ENCODE peak calls at places on chromosomes 12 and 14, in four cellular contexts. W, M, T and Y are unnamed samples.

GRCh38 chr14:45699451-45699850 is 446.4 kb upstream of the MIS18BP1 start:
- DNase-seq in W (no peak), M (no peak), T (no peak), Y (no peak)

GRCh38 chr12:958449-959123 is 9.1 kb upstream of the RAD52 start:
- DNase-seq in W (peak), M (peak), T (no peak), Y (no peak)

GRCh38 chr14:31204593-31205534 is 2.7 kb downstream of the HECTD1 start:
- DNase-seq in W (no peak), M (no peak), T (no peak), Y (no peak)

GRCh38 chr12:69898236-69898635 is 73.2 kb downstream of the MYRFL start:
- DNase-seq in W (no peak), M (no peak), T (no peak), Y (peak)

GRCh38 chr12:124500232-124501079 is 67.0 kb downstream of the NCOR2 start:
- DNase-seq in W (no peak), M (peak), T (no peak), Y (peak)

GRCh38 chr14:35940291-35940690 is 114.2 kb downstream of the BRMS1L start:
- DNase-seq in W (no peak), M (no peak), T (no peak), Y (no peak)

GRCh38 chr12:124172646-124173045 is 122.2 kb upstream of the RFLNA start:
- DNase-seq in W (no peak), M (peak), T (peak), Y (peak)

GRCh38 chr12:119615518-119616475 is 22.2 kb downstream of the TMEM233 start:
- DNase-seq in W (no peak), M (no peak), T (no peak), Y (no peak)

GRCh38 chr12:41188841-41189394 is 798 bp downstream of the PDZRN4 start:
- DNase-seq in W (no peak), M (no peak), T (no peak), Y (peak)

GRCh38 chr12:89183985-89184435 is 168.3 kb downstream of the DUSP6 start:
- DNase-seq in W (no peak), M (peak), T (peak), Y (no peak)

GRCh38 chr12:953776-954175 is 4.3 kb upstream of the RAD52 start:
- DNase-seq in W (no peak), M (peak), T (peak), Y (peak)

GRCh38 chr12:11798856-11799530 is 149.5 kb downstream of the ETV6 start:
- DNase-seq in W (peak), M (peak), T (no peak), Y (peak)

GRCh38 chr12:11797317-11797913 is 147.9 kb downstream of the ETV6 start:
- DNase-seq in W (no peak), M (no peak), T (peak), Y (no peak)

GRCh38 chr12:131482199-131482598 is 228.7 kb upstream of the SFSWAP start:
- DNase-seq in W (no peak), M (no peak), T (no peak), Y (no peak)

GRCh38 chr14:89845346-89845745 is 109.2 kb downstream of the EFCAB11 start:
- DNase-seq in W (no peak), M (peak), T (peak), Y (no peak)

GRCh38 chr12:108282160-108282559 is 57.0 kb downstream of the CMKLR1 start:
- DNase-seq in W (no peak), M (no peak), T (no peak), Y (no peak)

GRCh38 chr12:126432780-126433179 is 1367.5 kb downstream of the AACS start:
- DNase-seq in W (no peak), M (no peak), T (peak), Y (no peak)

GRCh38 chr12:27305673-27306504 is 26.7 kb upstream of the BMAL2 start:
- DNase-seq in W (peak), M (peak), T (peak), Y (no peak)

GRCh38 chr14:105473677-105474477 is 744 bp upstream of the CRIP2 start:
- DNase-seq in W (no peak), M (peak), T (peak), Y (no peak)

DNA sequence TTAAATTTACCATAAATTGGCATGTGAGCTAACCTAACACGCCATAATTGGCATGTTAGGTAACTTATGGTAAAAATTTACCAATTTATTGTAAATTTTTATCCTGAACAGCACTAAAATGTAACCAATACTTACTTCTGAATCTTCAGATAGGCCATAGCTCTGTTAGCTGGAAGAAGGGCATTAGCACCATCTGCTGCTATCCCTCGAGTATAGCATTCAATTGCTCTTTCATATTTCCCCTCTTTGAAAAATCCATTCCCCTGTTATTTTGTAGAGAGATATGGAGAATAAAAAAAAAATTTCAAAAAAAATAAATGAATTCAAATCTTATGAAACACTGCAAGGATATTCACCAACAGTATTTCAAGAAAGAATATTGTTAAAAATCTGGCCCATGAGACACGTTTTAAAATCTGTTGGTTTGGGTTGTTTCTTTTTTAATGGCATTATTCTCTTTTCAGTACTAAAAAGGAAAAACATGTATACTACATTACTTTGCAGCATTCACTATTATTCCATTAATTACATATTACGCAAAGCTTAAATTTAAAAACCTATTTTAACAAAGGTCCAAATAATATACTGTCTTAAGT is 19.1 kb downstream of the RPAP3 start:
- DNase-seq in W (peak), M (peak), T (peak), Y (peak)
- TF ChIP-seq CTCF in W (peak), M (peak), T (peak), Y (peak)

GRCh38 chr12:120686690-120687569 is at the start of gene MLEC:
- DNase-seq in W (peak), M (peak), T (peak), Y (peak)
- TF ChIP-seq CTCF in W (peak), M (peak), T (peak), Y (peak)

GRCh38 chr14:24442240-24443052 is at the start of gene SDR39U1:
- DNase-seq in W (peak), M (peak), T (peak), Y (peak)
- TF ChIP-seq CTCF in W (no peak), M (no peak), T (no peak), Y (no peak)

DNA sequence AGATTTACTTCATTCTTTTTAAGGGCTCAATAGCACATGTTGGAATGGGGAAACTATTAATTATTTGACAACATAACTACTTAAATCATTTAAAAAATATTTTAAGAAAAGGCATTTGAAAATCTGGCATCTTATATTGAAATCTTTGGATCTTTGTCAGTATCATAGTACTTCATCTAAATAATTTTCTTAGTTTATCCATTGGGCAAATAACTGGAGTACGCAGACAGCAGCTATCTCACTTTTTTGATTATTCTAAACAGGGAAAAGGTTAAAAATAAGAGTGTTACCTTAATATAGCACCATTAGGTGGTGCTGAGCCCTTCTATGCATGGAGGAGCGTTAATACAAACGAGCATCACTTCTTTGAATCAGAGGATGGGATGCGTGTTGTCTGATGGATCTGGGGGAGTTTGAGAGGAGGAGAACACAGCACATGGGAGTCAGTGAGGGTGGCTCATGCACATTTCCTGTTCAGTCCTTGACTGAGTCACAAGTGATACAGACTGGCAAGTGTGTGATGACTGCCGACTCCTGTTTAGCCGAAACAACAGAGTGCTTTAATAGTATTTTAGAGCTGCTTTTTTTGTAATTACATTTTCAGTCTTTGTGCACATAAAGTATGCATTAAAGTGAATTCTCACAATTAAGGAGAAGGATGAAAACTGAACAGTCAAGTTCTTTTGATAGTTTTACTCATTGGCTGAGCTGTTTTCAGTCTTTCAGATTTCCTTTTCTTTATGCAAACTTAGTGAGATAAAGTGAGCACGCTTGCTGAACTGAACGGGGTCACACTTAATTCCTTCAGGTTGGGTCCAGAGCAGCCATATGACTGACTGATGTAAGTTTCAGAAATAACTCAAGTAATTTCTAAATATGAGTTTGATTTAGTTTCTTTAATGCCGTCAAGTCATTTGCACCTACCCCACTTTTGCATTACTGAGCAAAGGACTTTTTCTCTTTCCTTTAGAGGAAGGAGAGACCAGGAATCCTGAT is 92.7 kb downstream of the DIP2B start:
- DNase-seq in W (peak), M (peak), T (no peak), Y (peak)
- TF ChIP-seq CTCF in W (no peak), M (peak), T (peak), Y (peak)

DNA sequence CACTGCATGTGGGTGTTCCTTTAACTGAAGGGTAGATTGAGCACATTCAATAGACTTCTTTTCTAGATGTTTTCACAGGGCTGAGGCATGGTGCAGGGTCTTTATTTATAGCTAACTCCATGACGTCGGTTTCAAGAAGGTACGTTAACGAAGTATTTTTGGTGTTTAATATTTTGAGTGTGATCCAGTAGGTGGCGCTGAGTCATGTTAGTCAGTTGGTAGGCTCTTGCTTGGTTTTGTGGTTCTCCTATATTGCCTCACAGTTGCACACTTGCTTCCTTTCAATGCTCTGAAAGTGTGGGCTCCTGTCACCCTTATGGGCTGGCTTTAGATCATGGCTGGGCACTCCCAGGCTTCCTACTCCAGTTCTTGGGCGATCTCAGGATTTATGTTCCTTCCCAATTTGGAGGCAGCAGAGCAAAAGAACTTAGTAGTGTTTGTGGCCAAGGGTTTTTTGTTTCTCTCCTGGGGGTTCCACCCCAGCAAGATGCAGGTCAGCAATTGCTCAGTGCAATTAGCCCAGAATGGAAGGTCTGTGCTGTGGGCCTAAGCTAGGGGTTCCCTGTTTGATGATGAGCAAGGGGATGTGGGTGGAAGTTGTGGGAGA is 471.6 kb upstream of the FOXG1 start:
- DNase-seq in W (no peak), M (peak), T (no peak), Y (peak)
- TF ChIP-seq CTCF in W (peak), M (peak), T (no peak), Y (peak)